ENCODE peak calls at places on chromosomes 16 and 17, in eight cellular contexts. W is fibroblast of lung, K is psoas muscle, T is OCI-LY7, A is transverse colon, Z is stomach, H is BE2C, R is heart right ventricle. D is an unnamed sample.
A peak's percentile ranks its signal among the peaks of the same experiment; 100 is the strongest.

GRCh38 chr16:57555831-57556230 is 13.4 kb downstream of the ADGRG5 start:
- DNase-seq in W (no peak), K (no peak), T (no peak), A (no peak), Z (no peak), H (no peak), R (no peak), D (no peak)

GRCh38 chr16:64900029-64900428 is 221.8 kb downstream of the CDH11 start:
- DNase-seq in W (no peak), K (no peak), T (no peak), A (no peak), Z (no peak), H (no peak), R (no peak), D (no peak)

GRCh38 chr16:57468346-57468745 is 5.9 kb downstream of the POLR2C start:
- DNase-seq in W (no peak), K (no peak), T (no peak), A (no peak), Z (no peak), H (no peak), R (no peak), D (no peak)

GRCh38 chr16:26605872-26606271 is 460.9 kb upstream of the C16orf82 start:
- DNase-seq in W (no peak), K (no peak), T (peak; percentile 64), A (no peak), Z (no peak), H (no peak), R (no peak), D (no peak)

GRCh38 chr17:12928736-12929135 is 89.1 kb downstream of the ELAC2 start:
- DNase-seq in W (peak; percentile 33), K (no peak), T (peak; percentile 48), A (no peak), Z (no peak), H (no peak), R (no peak), D (no peak)

GRCh38 chr16:48157794-48158193 is 2.0 kb upstream of the ABCC12 start:
- DNase-seq in W (no peak), K (no peak), T (no peak), A (no peak), Z (no peak), H (no peak), R (no peak), D (no peak)

GRCh38 chr17:57889892-57890856 is 40.3 kb upstream of the MRPS23 start:
- DNase-seq in W (peak; percentile 76), K (peak; percentile 91), T (no peak), A (peak; percentile 69), Z (peak; percentile 83), H (peak; percentile 50), R (peak; percentile 87), D (peak; percentile 87)

GRCh38 chr16:29808219-29808900 is 2.0 kb downstream of the MAZ start:
- DNase-seq in W (no peak), K (no peak), T (no peak), A (no peak), Z (no peak), H (peak; percentile 40), R (peak; percentile 29), D (peak; percentile 70)

GRCh38 chr17:78497115-78497540 is 80.1 kb downstream of the DNAH17 start:
- DNase-seq in W (peak; percentile 60), K (peak; percentile 68), T (peak; percentile 77), A (peak; percentile 67), Z (peak; percentile 70), H (peak; percentile 86), R (peak; percentile 76), D (peak; percentile 78)

GRCh38 chr17:81854974-81855774 is 5.2 kb downstream of the P4HB start:
- DNase-seq in W (peak; percentile 28), K (no peak), T (no peak), A (no peak), Z (peak; percentile 81), H (no peak), R (no peak), D (no peak)

GRCh38 chr16:27538508-27538907 is 11.2 kb downstream of the GTF3C1 start:
- DNase-seq in W (no peak), K (no peak), T (no peak), A (no peak), Z (no peak), H (no peak), R (peak; percentile 31), D (no peak)

GRCh38 chr16:4945560-4946502 is 8.9 kb upstream of the PPL start:
- DNase-seq in W (no peak), K (peak; percentile 70), T (no peak), A (no peak), Z (no peak), H (no peak), R (no peak), D (peak; percentile 76)

GRCh38 chr17:19247423-19247822 is 10.3 kb downstream of the EPN2 start:
- DNase-seq in W (no peak), K (no peak), T (no peak), A (no peak), Z (no peak), H (peak; percentile 10), R (no peak), D (no peak)

GRCh38 chr17:78823282-78824046 is 17.1 kb downstream of the USP36 start:
- DNase-seq in W (no peak), K (no peak), T (no peak), A (no peak), Z (no peak), H (no peak), R (no peak), D (no peak)

GRCh38 chr16:67959930-67960329 is 8.5 kb downstream of the SLC12A4 start:
- DNase-seq in W (no peak), K (no peak), T (no peak), A (no peak), Z (no peak), H (no peak), R (no peak), D (no peak)

GRCh38 chr17:38868095-38868967 is 1.5 kb upstream of the LASP1 start:
- DNase-seq in W (peak; percentile 45), K (peak; percentile 65), T (peak; percentile 83), A (peak; percentile 56), Z (peak; percentile 44), H (no peak), R (peak; percentile 72), D (peak; percentile 88)

GRCh38 chr16:2775765-2776499 is 1.1 kb downstream of the ELOB start:
- DNase-seq in W (no peak), K (no peak), T (no peak), A (no peak), Z (no peak), H (no peak), R (no peak), D (no peak)

GRCh38 chr17:44915727-44916058 is 393 bp upstream of the GFAP start:
- DNase-seq in W (no peak), K (no peak), T (no peak), A (no peak), Z (no peak), H (no peak), R (no peak), D (peak; percentile 27)

GRCh38 chr17:44917456-44917855 is 2.2 kb upstream of the GFAP start:
- DNase-seq in W (no peak), K (no peak), T (no peak), A (no peak), Z (no peak), H (no peak), R (no peak), D (no peak)

GRCh38 chr17:44915321-44915726 is at the start of gene GFAP:
- DNase-seq in W (no peak), K (no peak), T (no peak), A (no peak), Z (no peak), H (no peak), R (no peak), D (peak; percentile 56)

GRCh38 chr17:44916781-44917241 is 1.5 kb upstream of the GFAP start:
- DNase-seq in W (peak; percentile 58), K (peak; percentile 40), T (no peak), A (peak; percentile 28), Z (no peak), H (no peak), R (peak; percentile 70), D (peak; percentile 78)

GRCh38 chr17:44916059-44916780 is 920 bp upstream of the GFAP start:
- DNase-seq in W (no peak), K (no peak), T (no peak), A (no peak), Z (no peak), H (no peak), R (no peak), D (peak; percentile 62)
- H3K4me1 ChIP-seq in W (no peaks in the 10 kb centered on the region), K (no peaks in the 10 kb centered on the region), T (peaks cover 27% of the 10 kb centered on the region), A (peaks cover 5% of the 10 kb centered on the region), Z (peaks cover 31% of the 10 kb centered on the region), H (peaks cover 22% of the 10 kb centered on the region), R (peaks cover 36% of the 10 kb centered on the region), D (peaks cover 26% of the 10 kb centered on the region)

DNA sequence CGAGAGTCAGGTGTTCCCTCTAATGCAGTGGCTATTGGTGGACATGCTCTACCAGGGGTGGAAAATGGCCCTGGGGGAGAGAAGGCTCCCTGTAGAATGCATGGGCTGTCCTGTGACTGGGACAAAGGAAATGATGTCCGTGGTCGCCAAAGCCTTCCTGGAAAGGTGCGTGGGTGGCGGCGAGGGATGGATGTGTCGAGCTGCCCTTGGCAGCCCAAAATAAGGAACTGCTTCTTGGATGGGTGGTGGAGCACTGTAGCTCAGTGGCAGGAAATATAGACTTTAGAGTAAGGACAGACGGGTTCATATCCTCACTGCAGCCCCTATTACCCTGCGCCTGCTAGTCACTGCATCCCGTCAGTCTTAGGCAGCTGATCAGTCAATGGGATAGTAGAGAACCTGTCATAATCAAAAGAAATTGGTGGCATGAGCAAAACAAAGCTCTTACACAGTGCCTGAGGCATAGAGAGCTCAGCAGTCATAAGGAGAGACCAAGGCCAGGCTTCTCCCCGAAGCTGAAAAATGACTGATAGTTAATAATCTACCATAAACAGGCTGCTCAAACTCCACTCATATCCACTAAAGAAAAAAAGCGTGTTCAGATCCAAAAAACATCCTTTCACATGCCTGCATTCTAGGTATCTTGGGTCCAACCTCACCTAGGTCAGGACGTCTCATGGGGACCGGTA is 123.5 kb upstream of the PLCG2 start:
- DNase-seq in W (no peak), K (no peak), T (no peak), A (no peak), Z (no peak), H (no peak), R (no peak), D (no peak)
- H3K4me1 ChIP-seq in W (peaks cover 3% of the 10 kb centered on the region), K (no peaks in the 10 kb centered on the region), T (no peaks in the 10 kb centered on the region), A (peaks cover 5% of the 10 kb centered on the region), Z (peaks cover 58% of the 10 kb centered on the region), H (no peaks in the 10 kb centered on the region), R (peaks cover 18% of the 10 kb centered on the region), D (peaks cover 8% of the 10 kb centered on the region)

GRCh38 chr17:59260724-59261123 is 40.4 kb downstream of the GDPD1 start:
- DNase-seq in W (no peak), K (no peak), T (no peak), A (no peak), Z (no peak), H (no peak), R (no peak), D (no peak)
- H3K4me1 ChIP-seq in W (no peaks in the 10 kb centered on the region), K (no peaks in the 10 kb centered on the region), T (no peaks in the 10 kb centered on the region), A (no peaks in the 10 kb centered on the region), Z (no peaks in the 10 kb centered on the region), H (no peaks in the 10 kb centered on the region), R (no peaks in the 10 kb centered on the region), D (no peaks in the 10 kb centered on the region)

DNA sequence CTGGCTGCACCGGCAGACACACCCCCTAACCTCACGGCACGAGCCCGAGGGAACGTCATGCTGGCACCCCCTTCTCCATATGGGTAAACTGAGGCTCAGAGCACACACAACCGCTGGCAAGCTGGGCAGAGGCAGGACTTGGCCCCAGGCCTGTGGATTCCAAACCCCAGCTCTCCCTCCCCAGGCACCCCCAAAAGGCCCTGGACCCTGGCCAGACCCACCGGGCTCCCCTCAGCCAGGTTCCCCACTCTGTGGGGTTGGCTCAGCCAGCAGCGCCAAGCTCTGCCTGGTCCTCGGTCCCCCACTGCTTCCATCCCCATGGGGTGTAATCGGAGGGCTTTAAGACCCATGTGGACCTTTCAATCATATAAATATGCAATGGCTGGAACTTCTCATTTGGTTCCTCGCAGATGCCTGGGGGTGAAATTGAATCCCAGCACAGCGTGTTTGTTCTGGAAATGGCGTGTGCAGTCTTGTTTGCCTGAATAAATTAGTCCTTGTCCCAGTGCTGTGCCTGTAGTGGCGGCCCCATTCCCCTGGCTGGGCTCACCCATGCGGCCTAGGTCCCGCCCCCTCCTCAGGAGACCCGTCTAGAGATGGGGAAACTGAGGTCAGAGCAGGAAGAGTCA is 57.1 kb downstream of the ZFPM1 start:
- DNase-seq in W (no peak), K (no peak), T (no peak), A (no peak), Z (no peak), H (no peak), R (no peak), D (no peak)
- H3K4me1 ChIP-seq in W (no peaks in the 10 kb centered on the region), K (no peaks in the 10 kb centered on the region), T (peaks cover 5% of the 10 kb centered on the region), A (peaks cover 11% of the 10 kb centered on the region), Z (peaks cover 92% of the 10 kb centered on the region), H (peaks cover 38% of the 10 kb centered on the region), R (no peaks in the 10 kb centered on the region), D (no peaks in the 10 kb centered on the region)

D was measured in tibial artery.